ENCODE peak calls at places on chromosome 4, in six cellular contexts. L is mesenchymal stem cell, C is SK-N-SH, V is K562, T is astrocyte, X is mammary epithelial cell. Y is an unnamed sample. For H3K4me1 and H3K27me3, the result is how much of the 10 kb centered on the place peaks cover.

GRCh38 chr4:7300711-7301095 is 108.4 kb downstream of the SORCS2 start:
- DNase-seq in C (no peak), L (no peak), T (no peak), X (no peak), V (no peak), Y (no peak)

GRCh38 chr4:124121511-124121934 is 591.0 kb downstream of the ANKRD50 start:
- DNase-seq in V (no peak), X (peak), T (peak), C (no peak), L (no peak), Y (no peak)

GRCh38 chr4:48698029-48698901 is 81.8 kb downstream of the FRYL start:
- DNase-seq in T (peak), C (no peak), X (peak), L (peak), V (peak), Y (peak)

GRCh38 chr4:154049457-154050181 is 260.7 kb upstream of the SFRP2 start:
- DNase-seq in T (peak), L (peak), C (peak), V (peak), X (peak), Y (no peak)

GRCh38 chr4:106409901-106410889 is 41.6 kb upstream of the GIMD1 start:
- DNase-seq in V (no peak), C (no peak), T (no peak), L (peak), X (no peak), Y (no peak)

GRCh38 chr4:135269125-135269772 is 1067.7 kb upstream of the PABPC4L start:
- DNase-seq in T (no peak), V (no peak), C (no peak), L (no peak), X (no peak), Y (no peak)

GRCh38 chr4:25926473-25926872 is 12.5 kb downstream of the SMIM20 start:
- DNase-seq in L (no peak), C (no peak), X (no peak), V (peak), T (no peak), Y (no peak)

GRCh38 chr4:185708348-185708747 is 103.6 kb downstream of the SORBS2 start:
- DNase-seq in X (peak), L (no peak), T (peak), C (no peak), V (no peak), Y (no peak)

GRCh38 chr4:6772223-6772928 is 10.2 kb upstream of the KIAA0232 start:
- DNase-seq in L (peak), X (peak), T (peak), C (no peak), V (no peak), Y (peak)

GRCh38 chr4:110630621-110631402 is 7.9 kb upstream of the PITX2 start:
- DNase-seq in T (no peak), C (no peak), X (no peak), V (no peak), L (peak), Y (no peak)

GRCh38 chr4:99946346-99947189 is at the start of gene DNAJB14:
- DNase-seq in V (peak), X (peak), T (peak), L (peak), C (peak), Y (peak)

GRCh38 chr4:24236532-24236931 is 346.7 kb upstream of the PPARGC1A start:
- DNase-seq in T (peak), L (peak), C (no peak), V (no peak), X (no peak), Y (no peak)

GRCh38 chr4:41619161-41619560 is 81.2 kb downstream of the LIMCH1 start:
- DNase-seq in L (no peak), T (no peak), X (no peak), V (no peak), C (no peak), Y (no peak)

GRCh38 chr4:19969492-19969891 is 282.2 kb upstream of the SLIT2 start:
- DNase-seq in L (no peak), V (no peak), C (peak), T (no peak), X (no peak), Y (no peak)

GRCh38 chr4:147052361-147052760 is 106.7 kb upstream of the TTC29 start:
- DNase-seq in L (no peak), X (peak), V (no peak), C (no peak), T (no peak), Y (no peak)

GRCh38 chr4:60744767-60745166 is 455.4 kb upstream of the ADGRL3 start:
- DNase-seq in T (no peak), V (no peak), C (no peak), X (peak), L (no peak), Y (no peak)

GRCh38 chr4:75028196-75028854 is 95.4 kb downstream of the PARM1 start:
- DNase-seq in L (no peak), X (no peak), C (no peak), T (no peak), V (no peak), Y (no peak)

GRCh38 chr4:173485164-173485563 is 44.9 kb downstream of the HAND2 start:
- DNase-seq in T (peak), X (no peak), L (peak), C (no peak), V (no peak), Y (no peak)

GRCh38 chr4:25970241-25970675 is 56.2 kb downstream of the SMIM20 start:
- DNase-seq in T (no peak), X (no peak), C (no peak), L (peak), V (no peak), Y (peak)

GRCh38 chr4:128542047-128542446 is 254.4 kb upstream of the PGRMC2 start:
- DNase-seq in C (no peak), T (peak), L (no peak), X (no peak), V (no peak), Y (no peak)

GRCh38 chr4:29578329-29578728 is 1141.8 kb upstream of the PCDH7 start:
- DNase-seq in C (no peak), L (no peak), T (no peak), X (no peak), V (no peak), Y (no peak)

GRCh38 chr4:38667005-38667771 is 3.2 kb downstream of the KLF3 start:
- DNase-seq in C (peak), T (peak), X (peak), V (peak), L (peak), Y (peak)

GRCh38 chr4:139619644-139620043 is 46.0 kb upstream of the MGST2 start:
- DNase-seq in C (no peak), T (no peak), V (peak), X (peak), L (peak), Y (no peak)

GRCh38 chr4:187396106-187396505 is 599.5 kb upstream of the ZFP42 start:
- DNase-seq in L (no peak), C (no peak), X (no peak), T (no peak), V (no peak), Y (no peak)

GRCh38 chr4:52550186-52550585 is 108.9 kb downstream of the USP46 start:
- DNase-seq in X (peak), L (no peak), T (no peak), C (no peak), V (no peak), Y (no peak)

GRCh38 chr4:19739101-19739651 is 512.5 kb upstream of the SLIT2 start:
- DNase-seq in L (peak), T (peak), V (no peak), C (no peak), X (peak), Y (no peak)

GRCh38 chr4:92066485-92066884 is 237.3 kb upstream of the GRID2 start:
- DNase-seq in C (no peak), X (no peak), V (no peak), T (no peak), L (no peak), Y (no peak)

GRCh38 chr4:11497212-11497806 is 68.6 kb upstream of the HS3ST1 start:
- DNase-seq in T (no peak), X (peak), V (no peak), L (no peak), C (no peak), Y (peak)

GRCh38 chr4:100379583-100380105 is 138.2 kb downstream of the EMCN start:
- DNase-seq in T (no peak), L (no peak), C (no peak), V (no peak), X (peak), Y (no peak)

GRCh38 chr4:163495900-163496299 is 1.4 kb downstream of the TMA16 start:
- DNase-seq in L (peak), V (no peak), X (peak), T (no peak), C (peak), Y (no peak)

GRCh38 chr4:25032126-25032525 is 1.4 kb upstream of the LGI2 start:
- DNase-seq in C (peak), L (no peak), X (no peak), T (peak), V (no peak), Y (no peak)

GRCh38 chr4:47462799-47463234 is 685 bp downstream of the COMMD8 start:
- DNase-seq in L (no peak), T (no peak), V (no peak), C (peak), X (no peak), Y (no peak)

GRCh38 chr4:82529322-82529721 is 32.5 kb downstream of the TMEM150C start:
- DNase-seq in V (no peak), T (no peak), X (no peak), L (no peak), C (no peak), Y (no peak)

GRCh38 chr4:143391261-143391660 is 54.6 kb downstream of the GAB1 start:
- DNase-seq in L (no peak), C (no peak), V (no peak), X (no peak), T (no peak), Y (no peak)

GRCh38 chr4:143391895-143392294 is 55.2 kb downstream of the GAB1 start:
- DNase-seq in C (no peak), T (peak), V (no peak), X (no peak), L (peak), Y (no peak)

GRCh38 chr4:143395054-143395453 is 58.4 kb downstream of the GAB1 start:
- DNase-seq in X (no peak), V (no peak), C (no peak), L (no peak), T (no peak), Y (no peak)

GRCh38 chr4:143390764-143391163 is 54.1 kb downstream of the GAB1 start:
- DNase-seq in X (peak), V (no peak), C (peak), L (no peak), T (no peak), Y (no peak)

GRCh38 chr4:143393195-143393594 is 56.5 kb downstream of the GAB1 start:
- DNase-seq in T (no peak), L (no peak), C (no peak), X (no peak), V (no peak), Y (no peak)
- H3K4me1 ChIP-seq in T (under half), L (under half), C (under half), X (under half), V (under half), Y (under half)

GRCh38 chr4:87803421-87803820 is 4.1 kb downstream of the IBSP start:
- DNase-seq in C (no peak), T (no peak), V (no peak), X (no peak), L (no peak), Y (no peak)

GRCh38 chr4:87804871-87805270 is 5.5 kb downstream of the IBSP start:
- DNase-seq in L (no peak), X (no peak), V (no peak), C (no peak), T (no peak), Y (no peak)

GRCh38 chr4:87805971-87806370 is 6.6 kb downstream of the IBSP start:
- DNase-seq in T (no peak), X (no peak), V (no peak), L (peak), C (no peak), Y (no peak)

GRCh38 chr4:87807402-87807801 is 8.0 kb downstream of the IBSP start:
- DNase-seq in X (no peak), V (no peak), C (no peak), L (no peak), T (peak), Y (no peak)

DNA sequence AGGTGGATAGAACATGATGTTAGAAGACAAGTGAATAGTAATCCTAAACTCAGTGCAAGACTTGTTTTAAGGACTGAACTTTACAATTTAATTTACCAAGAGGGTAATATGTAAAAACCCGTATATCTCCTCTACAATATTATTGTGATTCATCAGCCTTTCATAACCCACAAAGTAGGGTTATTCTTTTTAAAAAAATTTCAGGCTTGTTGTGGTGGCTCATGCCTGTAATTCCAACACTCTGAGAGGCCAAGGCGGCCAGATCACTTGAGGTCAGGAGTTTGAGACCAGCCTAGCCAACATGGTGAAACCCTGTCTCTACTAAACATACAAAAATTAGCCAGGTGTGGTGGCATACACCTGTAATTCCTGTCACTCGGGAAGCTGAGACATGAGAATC is 7.2 kb downstream of the IBSP start:
- DNase-seq in L (no peak), V (no peak), X (peak), T (peak), C (no peak), Y (no peak)
- H3K9ac ChIP-seq in L (no peak), V (no peak), X (no peak), T (no peak), C (no peak), Y (no peak)

DNA sequence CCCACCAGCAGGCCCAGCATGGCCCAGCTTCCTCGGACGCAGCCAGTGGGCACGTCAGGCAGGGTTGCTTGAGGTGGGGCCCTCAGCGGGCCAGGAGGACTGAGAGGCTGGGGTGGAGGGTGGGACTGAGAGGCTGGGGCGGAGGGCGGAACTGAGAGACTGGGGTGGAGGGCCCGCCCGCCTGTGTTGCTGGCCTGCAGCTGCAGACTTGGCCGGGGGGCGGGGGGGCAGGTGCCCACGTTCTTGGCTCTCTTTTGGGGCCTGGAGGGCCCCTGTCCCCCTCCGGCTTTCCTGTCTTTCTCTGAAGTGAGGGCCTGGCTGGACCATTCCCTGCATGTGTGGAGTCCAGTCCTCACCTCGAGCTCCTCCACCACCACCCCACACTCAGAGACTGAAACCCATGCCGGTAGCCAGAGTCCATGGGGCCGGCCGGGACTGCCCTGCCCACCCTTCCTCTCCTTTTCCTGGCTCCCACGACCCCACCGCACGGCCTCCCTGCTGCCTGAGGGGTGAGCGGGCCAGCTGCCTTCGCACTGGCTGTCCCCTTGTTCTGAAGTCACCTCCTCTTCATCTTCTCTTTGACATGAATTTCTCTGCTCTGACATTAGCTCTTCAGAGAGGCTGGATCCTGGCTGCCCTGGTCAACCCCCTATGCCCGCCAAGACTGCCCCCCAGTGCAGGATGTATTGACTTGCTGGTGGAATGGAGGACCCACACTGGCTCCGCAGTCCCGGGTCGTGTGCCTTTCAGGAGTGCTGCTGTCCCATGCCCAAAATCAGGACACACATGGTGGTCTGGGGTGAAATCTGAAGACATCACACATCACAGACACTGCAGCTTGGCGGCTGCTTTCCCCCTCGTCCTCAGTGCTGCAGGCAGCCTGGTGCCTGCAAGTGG is 10.1 kb upstream of the NKX1-1 start:
- DNase-seq in X (no peak), C (peak), V (no peak), L (no peak), T (no peak), Y (no peak)
- H3K27me3 ChIP-seq in X (under half), C (half or more), V (under half), L (half or more), T (under half), Y (under half)

GRCh38 chr4:184363258-184363657 is 111.1 kb downstream of the IRF2 start:
- DNase-seq in X (no peak), T (no peak), C (no peak), V (no peak), L (no peak), Y (no peak)

GRCh38 chr4:184359905-184360304 is 114.4 kb downstream of the IRF2 start:
- DNase-seq in L (no peak), V (no peak), T (no peak), X (no peak), C (no peak), Y (peak)

GRCh38 chr4:184362338-184362737 is 112.0 kb downstream of the IRF2 start:
- DNase-seq in V (no peak), X (peak), C (no peak), T (peak), L (peak), Y (no peak)

GRCh38 chr4:184358521-184359232 is 115.7 kb downstream of the IRF2 start:
- DNase-seq in X (no peak), V (no peak), T (no peak), C (no peak), L (no peak), Y (no peak)

DNA sequence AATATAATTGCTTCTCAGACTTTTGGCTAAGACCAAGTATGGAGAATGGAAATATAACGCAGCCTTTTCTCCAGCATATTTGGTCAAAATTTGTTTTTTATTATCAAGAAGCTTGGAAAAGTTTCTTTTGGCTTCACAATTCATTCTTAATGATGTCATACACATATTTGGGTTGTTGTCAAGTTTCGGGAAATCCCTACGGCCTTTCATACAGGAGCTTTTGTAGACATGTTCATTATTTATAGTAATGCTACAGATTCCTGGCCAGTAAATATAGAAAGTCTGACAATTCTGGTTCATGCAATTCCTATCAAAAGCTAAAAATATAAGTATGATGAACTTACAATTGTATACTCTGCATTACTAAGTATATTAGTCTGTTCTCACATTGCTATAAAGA is 112.9 kb downstream of the IRF2 start:
- DNase-seq in L (no peak), X (no peak), T (peak), C (no peak), V (no peak), Y (peak)
- H3K4me1 ChIP-seq in L (under half), X (under half), T (under half), C (under half), V (under half), Y (under half)

GRCh38 chr4:4868506-4869379 is 9.3 kb downstream of the MSX1 start:
- DNase-seq in C (no peak), X (no peak), V (no peak), T (no peak), L (no peak), Y (no peak)
- H3K9ac ChIP-seq in C (no peak), X (no peak), V (no peak), T (no peak), L (no peak), Y (no peak)

GRCh38 chr4:85777908-85778808 is 303.2 kb downstream of the ARHGAP24 start:
- DNase-seq in V (no peak), T (no peak), L (peak), C (no peak), X (no peak), Y (no peak)

GRCh38 chr4:85783483-85783882 is 308.5 kb downstream of the ARHGAP24 start:
- DNase-seq in X (peak), V (no peak), C (no peak), T (peak), L (peak), Y (no peak)

GRCh38 chr4:85779165-85779564 is 304.2 kb downstream of the ARHGAP24 start:
- DNase-seq in T (peak), X (no peak), L (peak), C (no peak), V (no peak), Y (no peak)

GRCh38 chr4:85778809-85779124 is 303.8 kb downstream of the ARHGAP24 start:
- DNase-seq in T (no peak), C (no peak), V (no peak), X (no peak), L (peak), Y (no peak)

DNA sequence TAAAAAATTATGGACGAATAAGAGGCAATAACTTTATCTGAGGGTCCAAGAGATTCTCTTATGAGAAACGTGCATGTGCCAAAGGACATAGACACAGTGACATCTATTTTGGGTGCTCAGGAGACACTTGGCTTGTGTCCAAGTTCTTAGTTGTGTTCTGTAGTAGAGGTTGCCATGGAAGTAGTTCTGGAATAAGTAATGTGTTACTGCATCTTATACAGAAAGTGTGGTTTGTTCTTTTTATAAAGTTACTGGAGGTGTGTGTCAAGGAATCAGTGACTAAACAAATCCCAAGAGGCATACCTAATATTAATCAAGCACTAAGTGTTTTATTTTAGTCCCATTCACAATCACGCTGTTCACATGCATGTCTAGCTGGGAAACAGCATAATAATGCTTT is 305.7 kb downstream of the ARHGAP24 start:
- DNase-seq in T (peak), L (peak), X (no peak), V (no peak), C (no peak), Y (no peak)
- H3K27me3 ChIP-seq in T (under half), L (under half), X (under half), V (under half), C (under half), Y (under half)

Y was measured in colonic mucosa.